ENCODE peak calls at places on chromosomes 5 and 9, in six cellular contexts. G, R, V, K, B and X are unnamed samples.

GRCh38 chr5:16726538-16726946 is 109.7 kb upstream of the RETREG1 start:
- DNase-seq in B (peak; percentile 51), R (no peak), K (no peak), G (no peak), V (no peak), X (peak; percentile 59)

GRCh38 chr5:149268928-149269557 is 2.6 kb upstream of the AFAP1L1 start:
- DNase-seq in G (no peak), B (no peak), R (no peak), V (peak; percentile 73), K (no peak), X (peak; percentile 63)

GRCh38 chr5:140563554-140563953 is 844 bp downstream of the APBB3 start:
- DNase-seq in R (no peak), K (no peak), V (no peak), G (peak; percentile 14), B (no peak), X (no peak)

GRCh38 chr9:134626141-134626423 is 15.5 kb upstream of the COL5A1 start:
- DNase-seq in V (no peak), B (no peak), K (no peak), R (no peak), G (no peak), X (no peak)

GRCh38 chr9:27784999-27785713 is 211.9 kb upstream of the C9orf72 start:
- DNase-seq in V (no peak), R (no peak), K (no peak), B (no peak), G (no peak), X (no peak)

GRCh38 chr9:86186696-86187095 is 72.8 kb downstream of the C9orf153 start:
- DNase-seq in B (no peak), V (no peak), G (no peak), R (no peak), K (no peak), X (no peak)

GRCh38 chr9:118674942-118675341 is 694.3 kb downstream of the BRINP1 start:
- DNase-seq in V (no peak), G (no peak), B (peak; percentile 71), K (no peak), R (no peak), X (no peak)

GRCh38 chr9:114719290-114719689 is 37.3 kb upstream of the TEX48 start:
- DNase-seq in K (no peak), V (no peak), G (no peak), R (no peak), B (no peak), X (no peak)

GRCh38 chr9:36486933-36487481 is 85.7 kb upstream of the MELK start:
- DNase-seq in B (no peak), K (peak; percentile 18), R (no peak), V (peak; percentile 40), G (no peak), X (no peak)

GRCh38 chr9:126058631-126059030 is 268.0 kb upstream of the MVB12B start:
- DNase-seq in B (no peak), G (no peak), R (no peak), V (no peak), K (no peak), X (no peak)

GRCh38 chr5:150428106-150428876 is 15.6 kb upstream of the CD74 start:
- DNase-seq in V (peak; percentile 49), G (peak; percentile 46), R (no peak), K (no peak), B (no peak), X (no peak)